ENCODE peak calls at places on chromosome 4, in five cellular contexts. One of them, this sample, is unnamed.

GRCh38 chr4:8278009-8278395 is 8.4 kb downstream of the HTRA3 start:
- DNase-seq in neural progenitor cell: no peak
- DNase-seq in HCT116: no peak
- DNase-seq in fibroblast of lung: peak; percentile 37
- DNase-seq in GM23248: peak; percentile 57
- DNase-seq in this sample: no peak

GRCh38 chr4:157664726-157665125 is 444.2 kb downstream of the GRIA2 start:
- DNase-seq in neural progenitor cell: no peak
- DNase-seq in HCT116: peak; percentile 6
- DNase-seq in fibroblast of lung: peak; percentile 38
- DNase-seq in GM23248: peak; percentile 63
- DNase-seq in this sample: peak; percentile 71

GRCh38 chr4:48660347-48660746 is 119.7 kb downstream of the FRYL start:
- DNase-seq in neural progenitor cell: no peak
- DNase-seq in HCT116: no peak
- DNase-seq in fibroblast of lung: no peak
- DNase-seq in GM23248: no peak
- DNase-seq in this sample: no peak

GRCh38 chr4:16259531-16260246 is 33.4 kb upstream of the TAPT1 start:
- DNase-seq in neural progenitor cell: no peak
- DNase-seq in HCT116: no peak
- DNase-seq in fibroblast of lung: peak; percentile 70
- DNase-seq in GM23248: peak; percentile 55
- DNase-seq in this sample: peak; percentile 34

GRCh38 chr4:186400676-186401075 is 134.7 kb downstream of the F11 start:
- DNase-seq in neural progenitor cell: no peak
- DNase-seq in HCT116: no peak
- DNase-seq in fibroblast of lung: no peak
- DNase-seq in GM23248: peak; percentile 0
- DNase-seq in this sample: no peak

GRCh38 chr4:530017-530781 is 31.2 kb downstream of the PIGG start:
- DNase-seq in neural progenitor cell: no peak
- DNase-seq in HCT116: no peak
- DNase-seq in fibroblast of lung: no peak
- DNase-seq in GM23248: no peak
- DNase-seq in this sample: no peak

GRCh38 chr4:123350191-123350544 is 46.4 kb upstream of the SPRY1 start:
- DNase-seq in neural progenitor cell: peak; percentile 43
- DNase-seq in HCT116: peak; percentile 16
- DNase-seq in fibroblast of lung: no peak
- DNase-seq in GM23248: no peak
- DNase-seq in this sample: no peak

GRCh38 chr4:183175631-183176232 is 76.7 kb downstream of the WWC2 start:
- DNase-seq in neural progenitor cell: no peak
- DNase-seq in HCT116: no peak
- DNase-seq in fibroblast of lung: no peak
- DNase-seq in GM23248: peak; percentile 49
- DNase-seq in this sample: peak; percentile 74

GRCh38 chr4:55524844-55525571 is 21.7 kb downstream of the CLOCK start:
- DNase-seq in neural progenitor cell: no peak
- DNase-seq in HCT116: no peak
- DNase-seq in fibroblast of lung: peak; percentile 40
- DNase-seq in GM23248: peak; percentile 62
- DNase-seq in this sample: peak; percentile 27

GRCh38 chr4:6231663-6232165 is 31.4 kb upstream of the JAKMIP1 start:
- DNase-seq in neural progenitor cell: no peak
- DNase-seq in HCT116: no peak
- DNase-seq in fibroblast of lung: no peak
- DNase-seq in GM23248: no peak
- DNase-seq in this sample: no peak

GRCh38 chr4:74933562-74934015 is 673 bp downstream of the PARM1 start:
- DNase-seq in neural progenitor cell: peak; percentile 27
- DNase-seq in HCT116: no peak
- DNase-seq in fibroblast of lung: peak; percentile 6
- DNase-seq in GM23248: peak; percentile 30
- DNase-seq in this sample: no peak

GRCh38 chr4:78774395-78774794 is 1.8 kb upstream of the BMP2K start:
- DNase-seq in neural progenitor cell: no peak
- DNase-seq in HCT116: no peak
- DNase-seq in fibroblast of lung: no peak
- DNase-seq in GM23248: no peak
- DNase-seq in this sample: no peak

GRCh38 chr4:168877779-168878491 is 132.1 kb downstream of the CBR4 start:
- DNase-seq in neural progenitor cell: peak; percentile 78
- DNase-seq in HCT116: no peak
- DNase-seq in fibroblast of lung: peak; percentile 39
- DNase-seq in GM23248: peak; percentile 87
- DNase-seq in this sample: no peak

GRCh38 chr4:41525129-41525528 is 12.8 kb upstream of the LIMCH1 start:
- DNase-seq in neural progenitor cell: peak; percentile 75
- DNase-seq in HCT116: peak; percentile 64
- DNase-seq in fibroblast of lung: peak; percentile 50
- DNase-seq in GM23248: no peak
- DNase-seq in this sample: peak; percentile 99

GRCh38 chr4:53490965-53491622 is 100.2 kb downstream of the LNX1 start:
- DNase-seq in neural progenitor cell: peak; percentile 49
- DNase-seq in HCT116: peak; percentile 27
- DNase-seq in fibroblast of lung: peak; percentile 95
- DNase-seq in GM23248: peak; percentile 90
- DNase-seq in this sample: peak; percentile 82

GRCh38 chr4:41853973-41854372 is 81.3 kb upstream of the TMEM33 start:
- DNase-seq in neural progenitor cell: no peak
- DNase-seq in HCT116: no peak
- DNase-seq in fibroblast of lung: no peak
- DNase-seq in GM23248: no peak
- DNase-seq in this sample: no peak

GRCh38 chr4:147518846-147519767 is 38.2 kb downstream of the EDNRA start:
- DNase-seq in neural progenitor cell: peak; percentile 77
- DNase-seq in HCT116: peak; percentile 59
- DNase-seq in fibroblast of lung: peak; percentile 89
- DNase-seq in GM23248: peak; percentile 83
- DNase-seq in this sample: peak; percentile 73

GRCh38 chr4:76053730-76054129 is 17.9 kb upstream of the CXCL11 start:
- DNase-seq in neural progenitor cell: no peak
- DNase-seq in HCT116: no peak
- DNase-seq in fibroblast of lung: peak; percentile 16
- DNase-seq in GM23248: no peak
- DNase-seq in this sample: no peak

GRCh38 chr4:103996637-103997036 is 276.9 kb upstream of the TACR3 start:
- DNase-seq in neural progenitor cell: peak; percentile 70
- DNase-seq in HCT116: peak; percentile 78
- DNase-seq in fibroblast of lung: peak; percentile 42
- DNase-seq in GM23248: peak; percentile 69
- DNase-seq in this sample: peak; percentile 86

GRCh38 chr4:7287274-7287917 is 95.1 kb downstream of the SORCS2 start:
- DNase-seq in neural progenitor cell: no peak
- DNase-seq in HCT116: no peak
- DNase-seq in fibroblast of lung: no peak
- DNase-seq in GM23248: no peak
- DNase-seq in this sample: no peak

GRCh38 chr4:118076958-118077766 is 42.9 kb downstream of the NDST3 start:
- DNase-seq in neural progenitor cell: peak; percentile 52
- DNase-seq in HCT116: peak; percentile 32
- DNase-seq in fibroblast of lung: peak; percentile 44
- DNase-seq in GM23248: peak; percentile 57
- DNase-seq in this sample: peak; percentile 2

GRCh38 chr4:7904942-7905341 is 34.7 kb downstream of the AFAP1 start:
- DNase-seq in neural progenitor cell: no peak
- DNase-seq in HCT116: no peak
- DNase-seq in fibroblast of lung: peak; percentile 98
- DNase-seq in GM23248: peak; percentile 92
- DNase-seq in this sample: peak; percentile 85

GRCh38 chr4:17494258-17494657 is 17.6 kb downstream of the QDPR start:
- DNase-seq in neural progenitor cell: no peak
- DNase-seq in HCT116: no peak
- DNase-seq in fibroblast of lung: peak; percentile 74
- DNase-seq in GM23248: peak; percentile 82
- DNase-seq in this sample: peak; percentile 74

GRCh38 chr4:3122081-3122563 is 47.6 kb downstream of the HTT start:
- DNase-seq in neural progenitor cell: no peak
- DNase-seq in HCT116: no peak
- DNase-seq in fibroblast of lung: peak; percentile 51
- DNase-seq in GM23248: peak; percentile 50
- DNase-seq in this sample: peak; percentile 25

GRCh38 chr4:139171878-139172691 is 4.9 kb downstream of the ELF2 start:
- DNase-seq in neural progenitor cell: no peak
- DNase-seq in HCT116: no peak
- DNase-seq in fibroblast of lung: peak; percentile 46
- DNase-seq in GM23248: peak; percentile 77
- DNase-seq in this sample: peak; percentile 46

GRCh38 chr4:8703857-8704495 is 111.4 kb downstream of the CPZ start:
- DNase-seq in neural progenitor cell: no peak
- DNase-seq in HCT116: no peak
- DNase-seq in fibroblast of lung: no peak
- DNase-seq in GM23248: no peak
- DNase-seq in this sample: no peak

GRCh38 chr4:156803056-156803455 is 168.5 kb downstream of the PDGFC start:
- DNase-seq in neural progenitor cell: no peak
- DNase-seq in HCT116: no peak
- DNase-seq in fibroblast of lung: peak; percentile 66
- DNase-seq in GM23248: peak; percentile 73
- DNase-seq in this sample: peak; percentile 9

GRCh38 chr4:143287571-143287923 is 49.1 kb upstream of the GAB1 start:
- DNase-seq in neural progenitor cell: peak; percentile 22
- DNase-seq in HCT116: no peak
- DNase-seq in fibroblast of lung: no peak
- DNase-seq in GM23248: no peak
- DNase-seq in this sample: no peak

GRCh38 chr4:2281575-2282343 is 19.9 kb upstream of the MXD4 start:
- DNase-seq in neural progenitor cell: no peak
- DNase-seq in HCT116: no peak
- DNase-seq in fibroblast of lung: no peak
- DNase-seq in GM23248: no peak
- DNase-seq in this sample: no peak

GRCh38 chr4:189533603-189534002 is 407.1 kb upstream of the FRG1 start:
- DNase-seq in neural progenitor cell: no peak
- DNase-seq in HCT116: no peak
- DNase-seq in fibroblast of lung: peak; percentile 12
- DNase-seq in GM23248: peak; percentile 1
- DNase-seq in this sample: no peak

GRCh38 chr4:159002950-159003349 is 99.9 kb upstream of the RAPGEF2 start:
- DNase-seq in neural progenitor cell: no peak
- DNase-seq in HCT116: no peak
- DNase-seq in fibroblast of lung: peak; percentile 87
- DNase-seq in GM23248: peak; percentile 20
- DNase-seq in this sample: peak; percentile 69

GRCh38 chr4:69823481-69824186 is 36.3 kb downstream of the SULT1E1 start:
- DNase-seq in neural progenitor cell: peak; percentile 32
- DNase-seq in HCT116: peak; percentile 18
- DNase-seq in fibroblast of lung: peak; percentile 61
- DNase-seq in GM23248: peak; percentile 63
- DNase-seq in this sample: no peak

GRCh38 chr4:8306511-8307021 is 37.0 kb downstream of the HTRA3 start:
- DNase-seq in neural progenitor cell: no peak
- DNase-seq in HCT116: no peak
- DNase-seq in fibroblast of lung: no peak
- DNase-seq in GM23248: peak; percentile 60
- DNase-seq in this sample: no peak

GRCh38 chr4:101944649-101945048 is 154.1 kb downstream of the BANK1 start:
- DNase-seq in neural progenitor cell: peak; percentile 11
- DNase-seq in HCT116: no peak
- DNase-seq in fibroblast of lung: peak; percentile 3
- DNase-seq in GM23248: peak; percentile 30
- DNase-seq in this sample: peak; percentile 84

GRCh38 chr4:2356123-2357069 is 62.0 kb downstream of the ZFYVE28 start:
- DNase-seq in neural progenitor cell: no peak
- DNase-seq in HCT116: no peak
- DNase-seq in fibroblast of lung: no peak
- DNase-seq in GM23248: no peak
- DNase-seq in this sample: no peak

GRCh38 chr4:31234494-31234893 is 514.3 kb downstream of the PCDH7 start:
- DNase-seq in neural progenitor cell: no peak
- DNase-seq in HCT116: peak; percentile 45
- DNase-seq in fibroblast of lung: no peak
- DNase-seq in GM23248: no peak
- DNase-seq in this sample: no peak

GRCh38 chr4:154836030-154836429 is 55.0 kb downstream of the RBM46 start:
- DNase-seq in neural progenitor cell: no peak
- DNase-seq in HCT116: no peak
- DNase-seq in fibroblast of lung: no peak
- DNase-seq in GM23248: no peak
- DNase-seq in this sample: no peak

GRCh38 chr4:154838155-154838554 is 57.1 kb downstream of the RBM46 start:
- DNase-seq in neural progenitor cell: no peak
- DNase-seq in HCT116: no peak
- DNase-seq in fibroblast of lung: no peak
- DNase-seq in GM23248: no peak
- DNase-seq in this sample: no peak

GRCh38 chr4:154836513-154836912 is 55.4 kb downstream of the RBM46 start:
- DNase-seq in neural progenitor cell: peak; percentile 4
- DNase-seq in HCT116: no peak
- DNase-seq in fibroblast of lung: no peak
- DNase-seq in GM23248: no peak
- DNase-seq in this sample: no peak

DNA sequence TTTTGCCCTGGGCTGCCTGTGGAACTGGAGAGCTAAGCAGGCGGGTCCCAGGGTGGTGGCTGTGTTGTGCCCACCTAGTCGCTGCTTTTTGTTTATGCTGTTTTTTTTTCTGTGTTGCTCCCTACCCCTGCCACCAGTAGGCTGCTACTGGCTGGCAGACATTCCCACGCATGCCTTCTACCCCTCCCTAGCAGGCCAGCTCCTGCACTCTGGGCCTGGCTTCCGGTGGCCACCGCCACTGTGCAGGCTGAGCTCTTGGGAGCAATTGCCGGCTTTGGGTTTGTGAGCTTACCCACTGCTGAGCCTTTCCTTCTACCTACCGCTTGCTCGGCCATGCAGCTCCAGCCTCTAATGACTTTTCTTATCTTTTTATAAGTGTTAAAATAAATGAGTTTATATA is 57.6 kb downstream of the RBM46 start:
- DNase-seq in neural progenitor cell: no peak
- DNase-seq in HCT116: no peak
- DNase-seq in fibroblast of lung: no peak
- DNase-seq in GM23248: no peak
- DNase-seq in this sample: no peak
- TF ChIP-seq EZH2 in neural progenitor cell: no peak
- TF ChIP-seq EZH2 in HCT116: no peak
- TF ChIP-seq EZH2 in fibroblast of lung: no peak
- TF ChIP-seq EZH2 in GM23248: no peak
- TF ChIP-seq EZH2 in this sample: no peak

GRCh38 chr4:173519130-173520101 is 10.6 kb downstream of the HAND2 start:
- DNase-seq in neural progenitor cell: peak; percentile 50
- DNase-seq in HCT116: no peak
- DNase-seq in fibroblast of lung: no peak
- DNase-seq in GM23248: peak; percentile 70
- DNase-seq in this sample: no peak
- TF ChIP-seq EZH2 in neural progenitor cell: peak; percentile 64
- TF ChIP-seq EZH2 in HCT116: no peak
- TF ChIP-seq EZH2 in fibroblast of lung: peak; percentile 46
- TF ChIP-seq EZH2 in GM23248: no peak
- TF ChIP-seq EZH2 in this sample: peak; percentile 27

GRCh38 chr4:153788064-153788418 is 842 bp downstream of the SFRP2 start:
- DNase-seq in neural progenitor cell: peak; percentile 46
- DNase-seq in HCT116: no peak
- DNase-seq in fibroblast of lung: no peak
- DNase-seq in GM23248: no peak
- DNase-seq in this sample: no peak
- TF ChIP-seq EZH2 in neural progenitor cell: no peak
- TF ChIP-seq EZH2 in HCT116: no peak
- TF ChIP-seq EZH2 in fibroblast of lung: no peak
- TF ChIP-seq EZH2 in GM23248: no peak
- TF ChIP-seq EZH2 in this sample: no peak

GRCh38 chr4:121951570-121952110 is at the start of gene TRPC3:
- DNase-seq in neural progenitor cell: peak; percentile 67
- DNase-seq in HCT116: no peak
- DNase-seq in fibroblast of lung: peak; percentile 20
- DNase-seq in GM23248: peak; percentile 58
- DNase-seq in this sample: peak; percentile 10
- TF ChIP-seq EZH2 in neural progenitor cell: peak; percentile 92
- TF ChIP-seq EZH2 in HCT116: no peak
- TF ChIP-seq EZH2 in fibroblast of lung: no peak
- TF ChIP-seq EZH2 in GM23248: no peak
- TF ChIP-seq EZH2 in this sample: peak; percentile 53

This sample was measured in astrocyte.